ENCODE peak calls at places on chromosome 20, in six cellular contexts. Y, J, M, I, U and N are unnamed samples.

GRCh38 chr20:33796263-33796906 is 14.8 kb upstream of the CHMP4B start:
- DNase-seq in U (no peak), Y (no peak), J (no peak), I (no peak), M (peak; percentile 97), N (no peak)

GRCh38 chr20:36084897-36085617 is 69.5 kb upstream of the EPB41L1 start:
- DNase-seq in U (no peak), I (no peak), Y (no peak), J (no peak), M (peak; percentile 73), N (no peak)

GRCh38 chr20:40160151-40160550 is 528.9 kb downstream of the MAFB start:
- DNase-seq in J (no peak), M (peak; percentile 55), U (peak; percentile 41), I (no peak), Y (no peak), N (no peak)

GRCh38 chr20:63574156-63574828 is at the start of gene HELZ2:
- DNase-seq in I (peak; percentile 70), M (peak; percentile 85), J (peak; percentile 66), U (peak; percentile 67), Y (no peak), N (no peak)

GRCh38 chr20:62233684-62234083 is 4.6 kb upstream of the OSBPL2 start:
- DNase-seq in U (no peak), Y (no peak), J (no peak), M (no peak), I (no peak), N (no peak)

GRCh38 chr20:11891827-11892521 is 25.7 kb upstream of the BTBD3 start:
- DNase-seq in M (peak; percentile 63), J (no peak), Y (peak; percentile 77), I (peak; percentile 15), U (peak; percentile 58), N (peak; percentile 68)

GRCh38 chr20:48771542-48771941 is 56.3 kb downstream of the PREX1 start:
- DNase-seq in M (no peak), U (no peak), Y (no peak), I (no peak), J (no peak), N (no peak)

GRCh38 chr20:31933698-31934097 is 18.1 kb downstream of the PDRG1 start:
- DNase-seq in U (no peak), M (no peak), I (no peak), Y (no peak), J (no peak), N (no peak)

GRCh38 chr20:4071177-4071723 is 55.9 kb upstream of the RNF24 start:
- DNase-seq in U (no peak), J (no peak), M (no peak), I (no peak), Y (no peak), N (no peak)

GRCh38 chr20:25199473-25200265 is 4.2 kb downstream of the ENTPD6 start:
- DNase-seq in J (no peak), M (no peak), Y (no peak), U (no peak), I (no peak), N (no peak)

GRCh38 chr20:62641749-62642665 is at the start of gene SLCO4A1:
- DNase-seq in M (peak; percentile 95), Y (no peak), I (peak; percentile 90), U (peak; percentile 91), J (peak; percentile 81), N (peak; percentile 81)

GRCh38 chr20:38141889-38142494 is 23.1 kb downstream of the TGM2 start:
- DNase-seq in M (no peak), Y (no peak), U (no peak), I (no peak), J (no peak), N (no peak)

GRCh38 chr20:3911956-3912355 is 22.8 kb downstream of the PANK2 start:
- DNase-seq in U (no peak), J (no peak), Y (no peak), I (no peak), M (no peak), N (no peak)

GRCh38 chr20:41347523-41348429 is 7.2 kb downstream of the LPIN3 start:
- DNase-seq in I (no peak), U (no peak), Y (no peak), M (no peak), J (no peak), N (no peak)

GRCh38 chr20:38173237-38174156 is 8.4 kb upstream of the TGM2 start:
- DNase-seq in M (peak; percentile 93), I (no peak), U (no peak), Y (no peak), J (no peak), N (no peak)